ENCODE peak calls at places on chromosomes 2 and 18, in seven cellular contexts. J is colonic mucosa, E is breast epithelium, R is sigmoid colon, I is upper lobe of right lung, C is cardiac muscle cell, Q is esophagus squamous epithelium. U is an unnamed sample. For H3K4me1 and H3K27me3, the result is how much of the 10 kb centered on the place peaks cover.

GRCh38 chr18:32469190-32469611 is 1.5 kb downstream of the GAREM1 start:
- DNase-seq in C (peak), I (no peak), R (peak), J (peak), Q (no peak), E (no peak), U (peak)

GRCh38 chr2:77457665-77458064 is 64.5 kb downstream of the LRRTM4 start:
- DNase-seq in E (no peak), Q (no peak), I (no peak), J (no peak), R (no peak), C (no peak), U (no peak)

GRCh38 chr18:24792164-24792563 is 331.7 kb downstream of the HRH4 start:
- DNase-seq in J (no peak), Q (no peak), R (no peak), C (no peak), E (no peak), I (no peak), U (no peak)

GRCh38 chr2:240933048-240933965 is 27.2 kb downstream of the CROCC2 start:
- DNase-seq in I (peak), C (no peak), R (peak), J (peak), E (peak), Q (no peak), U (peak)

GRCh38 chr2:13822365-13822764 is 810.2 kb upstream of the LRATD1 start:
- DNase-seq in Q (no peak), C (no peak), J (no peak), I (no peak), E (no peak), R (no peak), U (peak)

GRCh38 chr2:88452980-88453582 is 588 bp upstream of the FOXI3 start:
- DNase-seq in C (peak), Q (no peak), E (no peak), R (no peak), J (no peak), I (peak), U (peak)

GRCh38 chr2:40451926-40452605 is at the start of gene SLC8A1:
- DNase-seq in C (peak), J (no peak), R (peak), Q (no peak), E (no peak), I (peak), U (peak)

GRCh38 chr2:43845181-43845580 is 6.4 kb downstream of the ABCG8 start:
- DNase-seq in C (no peak), Q (no peak), J (no peak), I (no peak), R (no peak), E (no peak), U (peak)

GRCh38 chr18:61988100-61988499 is 95.3 kb upstream of the RNF152 start:
- DNase-seq in E (no peak), Q (no peak), J (no peak), R (no peak), I (no peak), C (peak), U (no peak)

GRCh38 chr2:132255714-132256113 is 94.0 kb upstream of the ANKRD30BL start:
- DNase-seq in J (no peak), R (no peak), Q (no peak), E (no peak), C (no peak), I (no peak), U (peak)

GRCh38 chr2:202429164-202429980 is 53.2 kb downstream of the BMPR2 start:
- DNase-seq in E (no peak), C (peak), I (no peak), Q (no peak), J (no peak), R (no peak), U (no peak)

GRCh38 chr2:65103013-65103720 is 26.7 kb downstream of the RAB1A start:
- DNase-seq in E (no peak), J (no peak), C (no peak), I (no peak), Q (no peak), R (no peak), U (no peak)

GRCh38 chr2:171529914-171530313 is 7.6 kb downstream of the CYBRD1 start:
- DNase-seq in Q (no peak), R (no peak), I (no peak), E (no peak), J (no peak), C (no peak), U (peak)

GRCh38 chr2:148615446-148615845 is 29.1 kb upstream of the EPC2 start:
- DNase-seq in I (no peak), E (no peak), Q (no peak), C (no peak), J (no peak), R (no peak), U (peak)

GRCh38 chr2:54676656-54677055 is 46.8 kb upstream of the EML6 start:
- DNase-seq in Q (no peak), J (no peak), R (no peak), E (no peak), C (no peak), I (no peak), U (no peak)

GRCh38 chr2:148967484-148967883 is 71.0 kb upstream of the LYPD6B start:
- DNase-seq in R (no peak), I (no peak), J (no peak), E (no peak), Q (no peak), C (peak), U (no peak)

GRCh38 chr2:140013556-140014270 is 1233.5 kb upstream of the NXPH2 start:
- DNase-seq in J (no peak), R (no peak), E (no peak), Q (no peak), I (no peak), C (no peak), U (no peak)

GRCh38 chr2:74862268-74862964 is 28.5 kb downstream of the HK2 start:
- DNase-seq in C (no peak), R (no peak), J (peak), Q (no peak), E (no peak), I (peak), U (no peak)

GRCh38 chr2:204131621-204132020 is 195.1 kb downstream of the ICOS start:
- DNase-seq in R (no peak), Q (no peak), C (no peak), E (no peak), I (no peak), J (no peak), U (no peak)

GRCh38 chr2:43273477-43273876 is 47.1 kb upstream of the ZFP36L2 start:
- DNase-seq in C (peak), J (no peak), E (no peak), Q (no peak), I (no peak), R (no peak), U (no peak)

GRCh38 chr2:239912938-239913631 is 112.1 kb downstream of the NDUFA10 start:
- DNase-seq in J (peak), C (no peak), I (no peak), R (no peak), Q (no peak), E (no peak), U (peak)

GRCh38 chr2:109694190-109694589 is 80.0 kb downstream of the SOWAHC start:
- DNase-seq in Q (no peak), I (no peak), E (peak), R (peak), J (no peak), C (peak), U (peak)

GRCh38 chr18:23593720-23594119 is 7.4 kb upstream of the NPC1 start:
- DNase-seq in Q (no peak), R (no peak), C (peak), I (no peak), J (no peak), E (no peak), U (no peak)

GRCh38 chr2:239374896-239375277 is 25.9 kb downstream of the HDAC4 start:
- DNase-seq in Q (no peak), J (no peak), R (peak), C (no peak), I (no peak), E (no peak), U (peak)

GRCh38 chr18:54590945-54591344 is at the start of gene DYNAP:
- DNase-seq in R (no peak), J (no peak), I (no peak), Q (no peak), C (no peak), E (no peak), U (no peak)

GRCh38 chr2:60581461-60582282 is 28.2 kb upstream of the BCL11A start:
- DNase-seq in C (peak), Q (peak), I (peak), J (peak), R (peak), E (peak), U (peak)

GRCh38 chr18:21203096-21203495 is 38.9 kb upstream of the GREB1L start:
- DNase-seq in Q (no peak), I (no peak), C (no peak), R (no peak), J (no peak), E (no peak), U (no peak)

GRCh38 chr18:73717570-73717969 is 430.1 kb downstream of the FBXO15 start:
- DNase-seq in I (no peak), Q (no peak), R (no peak), J (no peak), C (no peak), E (no peak), U (no peak)

GRCh38 chr2:55102056-55102812 is 52.0 kb upstream of the RTN4 start:
- DNase-seq in C (peak), Q (no peak), R (no peak), E (no peak), I (no peak), J (no peak), U (no peak)

GRCh38 chr2:133421516-133422324 is 146.5 kb downstream of the NCKAP5 start:
- DNase-seq in R (no peak), C (peak), I (no peak), J (peak), Q (no peak), E (no peak), U (peak)

GRCh38 chr2:159090514-159091201 is 122.2 kb downstream of the TANC1 start:
- DNase-seq in E (peak), J (no peak), I (no peak), C (peak), Q (no peak), R (no peak), U (no peak)

GRCh38 chr18:2515908-2516625 is 55.2 kb downstream of the METTL4 start:
- DNase-seq in Q (no peak), R (no peak), E (no peak), J (no peak), I (no peak), C (peak), U (no peak)

GRCh38 chr2:9165625-9166024 is 41.0 kb upstream of the ASAP2 start:
- DNase-seq in J (no peak), Q (no peak), I (no peak), R (no peak), E (peak), C (peak), U (no peak)
- H3K4me1 ChIP-seq in J (under half), Q (under half), I (under half), R (under half), E (under half), C (under half), U (under half)

GRCh38 chr18:46271488-46271887 is 167.3 kb downstream of the HAUS1 start:
- DNase-seq in R (no peak), C (no peak), J (no peak), I (no peak), E (no peak), Q (no peak), U (no peak)
- TF ChIP-seq CTCF in R (no peak), C (no peak), J (no peak), I (no peak), E (no peak), Q (no peak), U (peak)

DNA sequence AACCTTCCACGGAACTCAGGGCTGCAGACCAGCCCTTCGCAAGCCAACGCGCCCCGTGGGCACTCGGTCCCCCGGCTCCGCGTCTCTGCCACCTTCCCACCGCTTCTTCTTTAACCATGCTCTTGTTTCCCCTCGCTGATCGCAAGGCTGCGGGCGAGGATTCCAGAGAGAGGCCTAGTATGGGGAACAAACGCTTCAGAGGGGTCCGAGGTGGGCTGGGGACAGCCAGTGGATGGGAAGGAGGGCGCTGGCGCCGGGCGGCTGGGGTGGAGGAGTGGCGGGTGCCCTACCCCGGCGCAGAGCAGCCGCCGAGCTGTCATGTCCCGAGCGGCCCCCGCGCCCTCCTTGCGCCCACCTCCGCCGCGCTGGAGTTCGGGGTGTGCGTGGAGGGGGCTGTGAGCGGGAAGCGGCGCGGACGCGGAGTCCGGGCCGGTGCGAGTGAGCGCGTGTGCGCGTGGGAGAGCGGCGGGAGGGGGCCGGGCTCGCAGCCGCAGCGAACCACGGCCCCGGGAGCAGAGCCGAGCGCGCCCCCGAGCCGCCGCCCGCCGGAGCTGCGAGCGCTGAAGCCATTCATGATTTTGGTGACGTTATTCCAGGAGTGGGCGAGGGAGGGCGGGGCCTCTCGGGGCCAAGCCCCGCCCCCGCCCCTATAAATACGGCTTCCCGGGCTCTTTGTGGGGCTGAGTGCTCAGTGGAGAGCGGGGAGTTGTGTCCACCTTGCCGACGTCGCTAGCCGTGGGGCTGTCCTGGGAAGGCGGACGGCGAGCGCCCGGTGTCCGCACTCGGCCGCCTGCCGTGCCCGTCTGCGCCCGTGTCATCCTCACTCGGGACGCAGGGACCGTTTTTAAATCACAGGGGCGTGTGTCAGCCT is at the start of gene LBH:
- DNase-seq in I (peak), R (peak), E (peak), Q (peak), C (peak), J (peak), U (peak)
- H3K27me3 ChIP-seq in I (under half), R (under half), E (under half), Q (under half), C (under half), J (under half), U (under half)

GRCh38 chr2:46327627-46328026 is 30.4 kb downstream of the EPAS1 start:
- DNase-seq in E (no peak), R (no peak), C (no peak), I (no peak), J (no peak), Q (no peak), U (peak)
- H3K4me1 ChIP-seq in E (under half), R (under half), C (under half), I (half or more), J (under half), Q (half or more), U (under half)

GRCh38 chr18:48408111-48408726 is 964 bp downstream of the ZBTB7C start:
- DNase-seq in J (peak), I (no peak), E (peak), R (no peak), Q (no peak), C (no peak), U (peak)

GRCh38 chr18:48408727-48409590 is at the start of gene ZBTB7C:
- DNase-seq in E (no peak), C (peak), Q (no peak), I (peak), J (peak), R (no peak), U (peak)

GRCh38 chr18:48409591-48410094 is 460 bp upstream of the ZBTB7C start:
- DNase-seq in I (peak), E (peak), C (no peak), Q (no peak), J (peak), R (no peak), U (peak)

GRCh38 chr18:48410095-48410920 is 1.1 kb upstream of the ZBTB7C start:
- DNase-seq in R (peak), J (peak), I (peak), E (peak), C (peak), Q (peak), U (peak)

DNA sequence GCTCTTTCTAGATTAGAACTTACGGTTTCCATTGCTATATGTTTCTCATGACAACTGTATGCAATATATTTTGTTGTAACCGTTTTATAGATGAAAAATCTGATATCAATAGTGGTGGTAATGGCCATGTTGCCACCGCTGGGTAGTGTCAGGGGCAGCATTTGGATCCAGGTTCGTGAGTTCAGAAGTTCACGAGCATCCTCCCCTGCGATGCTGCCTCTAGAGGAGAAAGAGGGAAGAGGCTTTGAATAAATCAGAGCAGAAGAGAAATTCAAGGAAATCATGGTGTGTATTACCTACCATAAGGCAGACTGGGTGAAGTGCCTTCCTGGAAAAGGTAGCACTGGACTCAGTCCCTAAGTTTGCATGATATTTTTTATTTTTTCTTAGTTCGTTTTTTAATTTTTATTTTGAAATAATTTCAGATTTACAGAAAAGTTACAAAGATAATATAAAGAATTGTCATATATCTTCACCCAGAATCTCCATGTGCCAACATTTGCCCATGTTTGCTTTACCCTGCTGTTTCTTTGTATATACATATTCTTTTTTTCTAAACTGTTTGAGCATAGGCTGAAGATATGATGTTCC is 3.3 kb upstream of the ZBTB7C start:
- DNase-seq in J (peak), R (no peak), I (no peak), C (peak), Q (no peak), E (no peak), U (peak)
- TF ChIP-seq CTCF in J (peak), R (peak), I (peak), C (peak), Q (peak), E (peak), U (peak)

DNA sequence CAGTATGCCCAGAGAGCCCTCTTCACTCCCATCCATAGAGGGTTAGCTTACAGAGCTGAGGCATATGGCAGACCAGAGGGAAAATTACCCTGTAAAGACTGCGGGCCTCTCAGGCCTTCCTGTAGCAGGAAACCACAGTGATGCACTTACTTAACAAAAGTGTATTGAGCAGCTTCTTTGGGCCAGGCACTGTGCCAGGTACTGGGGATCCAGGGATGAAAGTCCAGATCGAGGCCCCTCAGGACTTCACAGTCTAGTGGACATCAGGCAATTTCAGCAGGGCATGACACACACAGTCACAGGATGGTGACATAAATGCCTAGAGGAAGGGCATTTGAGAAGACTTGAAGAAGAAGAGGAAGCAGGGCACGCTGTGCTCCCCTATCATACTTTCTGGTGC is 71.6 kb downstream of the MARCO start:
- DNase-seq in J (no peak), I (peak), R (no peak), E (no peak), Q (no peak), C (no peak), U (no peak)
- H3K27me3 ChIP-seq in J (under half), I (under half), R (under half), E (under half), Q (under half), C (under half), U (under half)

GRCh38 chr18:9067823-9068222 is 34.7 kb upstream of the NDUFV2 start:
- DNase-seq in C (no peak), J (no peak), I (no peak), R (no peak), E (no peak), Q (no peak), U (no peak)
- H3K4me1 ChIP-seq in C (under half), J (under half), I (under half), R (under half), E (under half), Q (under half), U (under half)

GRCh38 chr2:2674836-2675235 is 343.8 kb upstream of the MYT1L start:
- DNase-seq in E (no peak), C (no peak), Q (no peak), I (no peak), R (no peak), J (no peak), U (no peak)
- TF ChIP-seq CTCF in E (no peak), C (no peak), Q (no peak), I (no peak), R (no peak), J (no peak), U (no peak)

U was measured in endodermal cell.